ENCODE peak calls at places on chromosomes 7 and 10, in seven cellular contexts. One of them, this sample, is unnamed.

GRCh38 chr7:44177570-44178131 is 11.6 kb downstream of the GCK start:
- DNase-seq in GM19239: no peak
- DNase-seq in HEK293T: peak
- DNase-seq in stimulated activated CD4-positive, alpha-beta T cell treated with anti-CD3 and anti-CD28 coated beads, Interleukin-2, amount 100 ng/mL, for 48 hours: no peak
- DNase-seq in kidney epithelial cell: no peak
- DNase-seq in ACHN: peak
- DNase-seq in HCEC 1CT: no peak
- DNase-seq in this sample: no peak

GRCh38 chr7:112994666-112995065 is 92.0 kb downstream of the GPR85 start:
- DNase-seq in GM19239: no peak
- DNase-seq in HEK293T: no peak
- DNase-seq in stimulated activated CD4-positive, alpha-beta T cell treated with anti-CD3 and anti-CD28 coated beads, Interleukin-2, amount 100 ng/mL, for 48 hours: no peak
- DNase-seq in kidney epithelial cell: no peak
- DNase-seq in ACHN: no peak
- DNase-seq in HCEC 1CT: peak
- DNase-seq in this sample: no peak

GRCh38 chr7:96203781-96204180 is 118.1 kb downstream of the SLC25A13 start:
- DNase-seq in GM19239: no peak
- DNase-seq in HEK293T: no peak
- DNase-seq in stimulated activated CD4-positive, alpha-beta T cell treated with anti-CD3 and anti-CD28 coated beads, Interleukin-2, amount 100 ng/mL, for 48 hours: no peak
- DNase-seq in kidney epithelial cell: no peak
- DNase-seq in ACHN: no peak
- DNase-seq in HCEC 1CT: no peak
- DNase-seq in this sample: no peak

GRCh38 chr7:33816106-33816505 is 89.2 kb upstream of the BMPER start:
- DNase-seq in GM19239: no peak
- DNase-seq in HEK293T: no peak
- DNase-seq in stimulated activated CD4-positive, alpha-beta T cell treated with anti-CD3 and anti-CD28 coated beads, Interleukin-2, amount 100 ng/mL, for 48 hours: no peak
- DNase-seq in kidney epithelial cell: no peak
- DNase-seq in ACHN: no peak
- DNase-seq in HCEC 1CT: no peak
- DNase-seq in this sample: no peak

GRCh38 chr7:153027904-153028303 is 268.4 kb downstream of the ACTR3B start:
- DNase-seq in GM19239: no peak
- DNase-seq in HEK293T: no peak
- DNase-seq in stimulated activated CD4-positive, alpha-beta T cell treated with anti-CD3 and anti-CD28 coated beads, Interleukin-2, amount 100 ng/mL, for 48 hours: no peak
- DNase-seq in kidney epithelial cell: no peak
- DNase-seq in ACHN: no peak
- DNase-seq in HCEC 1CT: no peak
- DNase-seq in this sample: no peak

GRCh38 chr10:13528138-13528874 is 508 bp downstream of the BEND7 start:
- DNase-seq in GM19239: peak
- DNase-seq in HEK293T: peak
- DNase-seq in stimulated activated CD4-positive, alpha-beta T cell treated with anti-CD3 and anti-CD28 coated beads, Interleukin-2, amount 100 ng/mL, for 48 hours: no peak
- DNase-seq in kidney epithelial cell: no peak
- DNase-seq in ACHN: peak
- DNase-seq in HCEC 1CT: no peak
- DNase-seq in this sample: no peak

GRCh38 chr7:41886906-41887311 is 184.0 kb upstream of the INHBA start:
- DNase-seq in GM19239: no peak
- DNase-seq in HEK293T: no peak
- DNase-seq in stimulated activated CD4-positive, alpha-beta T cell treated with anti-CD3 and anti-CD28 coated beads, Interleukin-2, amount 100 ng/mL, for 48 hours: no peak
- DNase-seq in kidney epithelial cell: no peak
- DNase-seq in ACHN: peak
- DNase-seq in HCEC 1CT: peak
- DNase-seq in this sample: no peak

GRCh38 chr10:71838264-71839211 is 12.5 kb downstream of the PSAP start:
- DNase-seq in GM19239: no peak
- DNase-seq in HEK293T: no peak
- DNase-seq in stimulated activated CD4-positive, alpha-beta T cell treated with anti-CD3 and anti-CD28 coated beads, Interleukin-2, amount 100 ng/mL, for 48 hours: no peak
- DNase-seq in kidney epithelial cell: peak
- DNase-seq in ACHN: peak
- DNase-seq in HCEC 1CT: peak
- DNase-seq in this sample: no peak

GRCh38 chr7:91556956-91557650 is 292.9 kb downstream of the FZD1 start:
- DNase-seq in GM19239: no peak
- DNase-seq in HEK293T: no peak
- DNase-seq in stimulated activated CD4-positive, alpha-beta T cell treated with anti-CD3 and anti-CD28 coated beads, Interleukin-2, amount 100 ng/mL, for 48 hours: no peak
- DNase-seq in kidney epithelial cell: no peak
- DNase-seq in ACHN: peak
- DNase-seq in HCEC 1CT: no peak
- DNase-seq in this sample: no peak

GRCh38 chr10:13765641-13766341 is 179.0 kb downstream of the PRPF18 start:
- DNase-seq in GM19239: no peak
- DNase-seq in HEK293T: no peak
- DNase-seq in stimulated activated CD4-positive, alpha-beta T cell treated with anti-CD3 and anti-CD28 coated beads, Interleukin-2, amount 100 ng/mL, for 48 hours: no peak
- DNase-seq in kidney epithelial cell: peak
- DNase-seq in ACHN: peak
- DNase-seq in HCEC 1CT: no peak
- DNase-seq in this sample: no peak

GRCh38 chr7:50852901-50853300 is 70.2 kb upstream of the GRB10 start:
- DNase-seq in GM19239: no peak
- DNase-seq in HEK293T: no peak
- DNase-seq in stimulated activated CD4-positive, alpha-beta T cell treated with anti-CD3 and anti-CD28 coated beads, Interleukin-2, amount 100 ng/mL, for 48 hours: no peak
- DNase-seq in kidney epithelial cell: no peak
- DNase-seq in ACHN: no peak
- DNase-seq in HCEC 1CT: no peak
- DNase-seq in this sample: no peak

GRCh38 chr10:129613377-129613980 is 146.4 kb downstream of the MGMT start:
- DNase-seq in GM19239: no peak
- DNase-seq in HEK293T: no peak
- DNase-seq in stimulated activated CD4-positive, alpha-beta T cell treated with anti-CD3 and anti-CD28 coated beads, Interleukin-2, amount 100 ng/mL, for 48 hours: no peak
- DNase-seq in kidney epithelial cell: no peak
- DNase-seq in ACHN: no peak
- DNase-seq in HCEC 1CT: no peak
- DNase-seq in this sample: no peak

GRCh38 chr10:85617751-85618150 is 748.8 kb downstream of the GRID1 start:
- DNase-seq in GM19239: no peak
- DNase-seq in HEK293T: no peak
- DNase-seq in stimulated activated CD4-positive, alpha-beta T cell treated with anti-CD3 and anti-CD28 coated beads, Interleukin-2, amount 100 ng/mL, for 48 hours: no peak
- DNase-seq in kidney epithelial cell: no peak
- DNase-seq in ACHN: no peak
- DNase-seq in HCEC 1CT: no peak
- DNase-seq in this sample: no peak

GRCh38 chr7:2802504-2803341 is 41.4 kb downstream of the GNA12 start:
- DNase-seq in GM19239: no peak
- DNase-seq in HEK293T: no peak
- DNase-seq in stimulated activated CD4-positive, alpha-beta T cell treated with anti-CD3 and anti-CD28 coated beads, Interleukin-2, amount 100 ng/mL, for 48 hours: no peak
- DNase-seq in kidney epithelial cell: no peak
- DNase-seq in ACHN: no peak
- DNase-seq in HCEC 1CT: peak
- DNase-seq in this sample: no peak

GRCh38 chr10:51876528-51876927 is 177.1 kb upstream of the CSTF2T start:
- DNase-seq in GM19239: no peak
- DNase-seq in HEK293T: no peak
- DNase-seq in stimulated activated CD4-positive, alpha-beta T cell treated with anti-CD3 and anti-CD28 coated beads, Interleukin-2, amount 100 ng/mL, for 48 hours: no peak
- DNase-seq in kidney epithelial cell: no peak
- DNase-seq in ACHN: no peak
- DNase-seq in HCEC 1CT: no peak
- DNase-seq in this sample: no peak

GRCh38 chr10:129825221-129825620 is 138.9 kb downstream of the EBF3 start:
- DNase-seq in GM19239: no peak
- DNase-seq in HEK293T: no peak
- DNase-seq in stimulated activated CD4-positive, alpha-beta T cell treated with anti-CD3 and anti-CD28 coated beads, Interleukin-2, amount 100 ng/mL, for 48 hours: no peak
- DNase-seq in kidney epithelial cell: no peak
- DNase-seq in ACHN: no peak
- DNase-seq in HCEC 1CT: no peak
- DNase-seq in this sample: no peak

GRCh38 chr7:30312186-30312585 is 27.8 kb downstream of the ZNRF2 start:
- DNase-seq in GM19239: no peak
- DNase-seq in HEK293T: no peak
- DNase-seq in stimulated activated CD4-positive, alpha-beta T cell treated with anti-CD3 and anti-CD28 coated beads, Interleukin-2, amount 100 ng/mL, for 48 hours: no peak
- DNase-seq in kidney epithelial cell: no peak
- DNase-seq in ACHN: no peak
- DNase-seq in HCEC 1CT: no peak
- DNase-seq in this sample: no peak

GRCh38 chr7:117741962-117742361 is 131.3 kb downstream of the CTTNBP2 start:
- DNase-seq in GM19239: no peak
- DNase-seq in HEK293T: no peak
- DNase-seq in stimulated activated CD4-positive, alpha-beta T cell treated with anti-CD3 and anti-CD28 coated beads, Interleukin-2, amount 100 ng/mL, for 48 hours: no peak
- DNase-seq in kidney epithelial cell: no peak
- DNase-seq in ACHN: no peak
- DNase-seq in HCEC 1CT: peak
- DNase-seq in this sample: no peak

GRCh38 chr10:110392121-110392859 is 87.6 kb upstream of the SMNDC1 start:
- DNase-seq in GM19239: no peak
- DNase-seq in HEK293T: no peak
- DNase-seq in stimulated activated CD4-positive, alpha-beta T cell treated with anti-CD3 and anti-CD28 coated beads, Interleukin-2, amount 100 ng/mL, for 48 hours: no peak
- DNase-seq in kidney epithelial cell: no peak
- DNase-seq in ACHN: no peak
- DNase-seq in HCEC 1CT: no peak
- DNase-seq in this sample: no peak

GRCh38 chr7:18320971-18321567 is 174.5 kb upstream of the HDAC9 start:
- DNase-seq in GM19239: peak
- DNase-seq in HEK293T: peak
- DNase-seq in stimulated activated CD4-positive, alpha-beta T cell treated with anti-CD3 and anti-CD28 coated beads, Interleukin-2, amount 100 ng/mL, for 48 hours: no peak
- DNase-seq in kidney epithelial cell: peak
- DNase-seq in ACHN: peak
- DNase-seq in HCEC 1CT: peak
- DNase-seq in this sample: peak

GRCh38 chr10:133465191-133465949 is 11.6 kb downstream of the SCART1 start:
- DNase-seq in GM19239: no peak
- DNase-seq in HEK293T: no peak
- DNase-seq in stimulated activated CD4-positive, alpha-beta T cell treated with anti-CD3 and anti-CD28 coated beads, Interleukin-2, amount 100 ng/mL, for 48 hours: no peak
- DNase-seq in kidney epithelial cell: no peak
- DNase-seq in ACHN: no peak
- DNase-seq in HCEC 1CT: no peak
- DNase-seq in this sample: no peak

GRCh38 chr10:71737356-71738172 is 18.0 kb upstream of the C10orf105 start:
- DNase-seq in GM19239: no peak
- DNase-seq in HEK293T: no peak
- DNase-seq in stimulated activated CD4-positive, alpha-beta T cell treated with anti-CD3 and anti-CD28 coated beads, Interleukin-2, amount 100 ng/mL, for 48 hours: no peak
- DNase-seq in kidney epithelial cell: no peak
- DNase-seq in ACHN: no peak
- DNase-seq in HCEC 1CT: no peak
- DNase-seq in this sample: no peak

GRCh38 chr7:110842796-110843195 is 248.1 kb upstream of the LRRN3 start:
- DNase-seq in GM19239: no peak
- DNase-seq in HEK293T: no peak
- DNase-seq in stimulated activated CD4-positive, alpha-beta T cell treated with anti-CD3 and anti-CD28 coated beads, Interleukin-2, amount 100 ng/mL, for 48 hours: no peak
- DNase-seq in kidney epithelial cell: no peak
- DNase-seq in ACHN: no peak
- DNase-seq in HCEC 1CT: no peak
- DNase-seq in this sample: no peak